ENCODE peak calls at places on chromosomes 2 and 18, in four cellular contexts. T, F, C and E are unnamed samples.

GRCh38 chr2:219912530-219912929 is 285.1 kb downstream of the SLC4A3 start:
- DNase-seq in T (no peak), F (no peak), C (peak; percentile 19), E (no peak)

GRCh38 chr2:54642684-54643430 is 80.6 kb upstream of the EML6 start:
- DNase-seq in T (no peak), F (no peak), C (no peak), E (no peak)

GRCh38 chr2:176613358-176614032 is 344.3 kb downstream of the MTX2 start:
- DNase-seq in T (no peak), F (no peak), C (peak; percentile 37), E (no peak)

GRCh38 chr2:84925336-84925723 is 19.9 kb downstream of the TMSB10 start:
- DNase-seq in T (peak; percentile 51), F (no peak), C (no peak), E (no peak)

GRCh38 chr2:164066095-164066494 is 330.3 kb upstream of the FIGN start:
- DNase-seq in T (no peak), F (no peak), C (no peak), E (no peak)

GRCh38 chr2:36356990-36357505 is 1.5 kb downstream of the CRIM1 start:
- DNase-seq in T (peak; percentile 69), F (no peak), C (no peak), E (no peak)

GRCh38 chr2:120675460-120676130 is 60.1 kb upstream of the GLI2 start:
- DNase-seq in T (peak; percentile 81), F (peak; percentile 77), C (no peak), E (peak; percentile 23)

GRCh38 chr18:52339891-52340371 is at the start of gene DCC:
- DNase-seq in T (no peak), F (peak; percentile 41), C (peak; percentile 46), E (no peak)

GRCh38 chr2:238256594-238257104 is 16.8 kb upstream of the HES6 start:
- DNase-seq in T (peak; percentile 83), F (peak; percentile 94), C (no peak), E (peak; percentile 82)

GRCh38 chr2:37645836-37646235 is 25.6 kb downstream of the CDC42EP3 start:
- DNase-seq in T (no peak), F (no peak), C (no peak), E (no peak)

GRCh38 chr2:37649518-37649917 is 21.9 kb downstream of the CDC42EP3 start:
- DNase-seq in T (no peak), F (no peak), C (no peak), E (no peak)

GRCh38 chr2:37645363-37645762 is 26.1 kb downstream of the CDC42EP3 start:
- DNase-seq in T (no peak), F (no peak), C (no peak), E (no peak)

GRCh38 chr2:37648316-37649011 is 23.0 kb downstream of the CDC42EP3 start:
- DNase-seq in T (peak; percentile 78), F (peak; percentile 55), C (no peak), E (no peak)

DNA sequence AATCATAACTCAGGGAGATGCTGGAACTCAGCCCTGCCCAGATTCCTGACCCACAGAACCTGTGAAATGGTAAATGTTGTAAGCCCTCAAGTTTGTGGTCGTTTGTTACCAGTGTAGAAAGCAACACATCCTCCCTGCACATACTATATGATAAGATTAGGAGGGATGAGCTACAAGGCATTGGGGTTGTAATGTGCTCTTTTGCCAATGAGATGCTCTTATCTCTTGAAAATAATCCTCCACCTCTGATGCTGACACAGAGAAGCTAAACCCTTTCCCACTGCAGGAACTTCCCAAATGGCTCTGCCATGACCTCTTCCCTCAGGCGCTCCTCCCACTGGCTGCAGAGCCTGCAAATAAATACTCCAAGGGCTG is 23.5 kb downstream of the CDC42EP3 start:
- DNase-seq in T (no peak), F (no peak), C (no peak), E (no peak)
- H3K4me3 ChIP-seq in T (no peak overlapping the region), F (no peak overlapping the region), C (no peak overlapping the region), E (no peak overlapping the region)

GRCh38 chr18:76975577-76976110 is 153.3 kb downstream of the ZNF236 start:
- DNase-seq in T (no peak), F (no peak), C (no peak), E (no peak)

GRCh38 chr18:76978616-76979015 is 154.0 kb downstream of the MBP start:
- DNase-seq in T (no peak), F (no peak), C (no peak), E (no peak)

GRCh38 chr18:76977681-76978234 is 154.8 kb downstream of the MBP start:
- DNase-seq in T (no peak), F (no peak), C (no peak), E (no peak)

GRCh38 chr18:76979111-76979751 is 153.4 kb downstream of the MBP start:
- DNase-seq in T (no peak), F (no peak), C (no peak), E (no peak)

DNA sequence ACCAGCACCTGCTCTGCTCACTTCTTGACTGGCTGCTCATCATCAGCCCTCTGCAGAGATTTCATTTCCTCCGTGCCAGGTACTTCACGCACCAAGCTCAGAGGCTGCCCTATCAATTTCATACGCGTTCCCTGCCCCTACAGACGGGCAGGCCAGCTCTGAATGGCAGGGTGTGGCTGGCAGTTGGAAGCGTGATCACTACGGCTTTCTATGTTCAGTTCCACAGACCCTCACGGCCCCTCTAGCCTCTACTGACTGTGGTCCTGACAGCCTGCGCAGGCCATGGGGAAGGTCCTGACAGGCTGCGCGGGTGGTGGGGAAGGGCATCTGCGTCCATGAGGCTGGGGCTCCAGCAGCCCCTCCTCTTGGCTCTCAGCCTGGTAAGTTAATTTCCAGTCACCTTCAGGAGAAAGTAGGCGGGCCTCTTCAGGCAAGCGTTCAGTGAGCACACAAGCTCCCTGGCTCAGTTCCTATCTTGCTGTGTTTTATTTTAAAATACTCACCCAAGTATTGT is 154.8 kb downstream of the ZNF236 start:
- DNase-seq in T (peak; percentile 30), F (no peak), C (no peak), E (no peak)
- H3K4me3 ChIP-seq in T (no peak overlapping the region), F (no peak overlapping the region), C (no peak overlapping the region), E (no peak overlapping the region)

DNA sequence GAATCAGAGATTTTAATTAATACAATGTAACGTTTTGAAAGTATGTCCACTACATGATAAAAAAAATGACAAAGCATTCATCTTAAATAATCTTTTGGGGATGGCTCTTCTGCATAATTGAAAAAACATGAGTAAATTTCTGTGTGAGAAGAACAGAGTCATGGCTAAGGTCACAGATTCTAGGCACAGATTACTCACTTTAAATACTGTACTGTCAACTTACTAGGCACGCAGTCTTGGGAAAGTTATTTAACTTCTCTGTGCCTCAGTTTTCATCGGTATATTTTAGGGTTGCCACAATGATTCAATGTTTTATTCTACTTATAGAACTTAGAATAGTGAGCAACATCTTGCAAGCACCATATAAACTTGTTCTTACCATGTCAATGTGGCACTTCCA is 49.2 kb downstream of the TMEFF2 start:
- DNase-seq in T (no peak), F (no peak), C (no peak), E (no peak)
- H3K4me3 ChIP-seq in T (no peak overlapping the region), F (no peak overlapping the region), C (no peak overlapping the region), E (no peak overlapping the region)

DNA sequence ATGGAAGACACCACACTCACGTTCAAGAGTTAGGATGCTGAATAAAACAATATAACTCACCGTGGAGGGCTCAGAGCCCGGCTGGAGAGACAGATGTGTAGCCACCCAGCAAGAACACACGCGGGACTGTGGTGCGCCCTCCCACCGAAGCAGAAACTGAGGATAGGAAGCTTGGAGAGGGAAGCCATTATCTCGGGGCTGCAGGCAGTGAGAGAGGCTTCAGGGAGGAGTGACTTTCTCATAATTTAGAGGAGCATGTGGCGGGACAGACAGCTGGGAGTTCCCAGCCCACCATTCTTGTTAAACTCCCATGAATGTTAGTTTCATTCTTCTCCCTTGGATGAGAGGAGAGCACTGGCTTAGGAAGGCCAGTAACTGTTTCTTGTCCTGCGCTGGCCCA is 96.4 kb downstream of the MAPRE2 start:
- DNase-seq in T (no peak), F (no peak), C (no peak), E (no peak)
- H3K4me3 ChIP-seq in T (no peak overlapping the region), F (no peak overlapping the region), C (no peak overlapping the region), E (no peak overlapping the region)

DNA sequence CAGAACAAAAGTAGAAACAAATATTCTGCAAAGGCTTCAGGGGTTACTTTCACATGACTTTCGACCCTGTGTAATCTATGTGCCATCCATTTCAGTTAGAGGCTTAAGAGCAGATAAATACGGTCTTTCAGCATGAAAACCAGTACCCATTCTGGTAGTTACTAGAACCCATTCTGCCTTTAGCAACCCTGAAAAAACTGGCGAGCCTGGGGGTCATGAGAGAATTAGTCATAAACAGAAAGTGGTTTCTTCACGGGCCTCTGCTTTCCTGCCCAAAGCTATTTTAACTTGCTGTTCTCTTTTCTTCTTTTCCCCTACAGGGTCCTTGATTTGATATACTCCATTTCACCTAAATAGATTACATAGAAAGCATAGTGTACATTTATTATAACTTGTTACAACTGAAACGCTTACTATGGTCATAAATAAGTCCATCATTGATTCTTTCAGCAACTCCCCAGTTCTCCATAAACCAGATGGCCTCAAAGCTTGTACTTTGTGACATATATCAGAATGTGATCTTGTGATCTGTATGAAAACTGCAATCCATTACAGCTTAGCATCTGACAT is 48.3 kb downstream of the WDFY1 start:
- DNase-seq in T (no peak), F (no peak), C (no peak), E (no peak)
- H3K4me3 ChIP-seq in T (no peak overlapping the region), F (no peak overlapping the region), C (no peak overlapping the region), E (no peak overlapping the region)

GRCh38 chr2:149595069-149595963 is 7.7 kb upstream of the MMADHC start:
- DNase-seq in T (no peak), F (no peak), C (no peak), E (no peak)

GRCh38 chr2:149596471-149596870 is 8.9 kb upstream of the MMADHC start:
- DNase-seq in T (no peak), F (no peak), C (no peak), E (no peak)

GRCh38 chr2:149594411-149594810 is 6.8 kb upstream of the MMADHC start:
- DNase-seq in T (no peak), F (no peak), C (no peak), E (no peak)

GRCh38 chr2:149598014-149598395 is 10.4 kb upstream of the MMADHC start:
- DNase-seq in T (peak; percentile 38), F (no peak), C (no peak), E (no peak)

GRCh38 chr2:149597050-149598013 is 9.8 kb upstream of the MMADHC start:
- DNase-seq in T (no peak), F (peak; percentile 48), C (no peak), E (peak; percentile 69)
- H3K4me3 ChIP-seq in T (peak overlapping the region; percentile 26), F (no peak overlapping the region), C (peak overlapping the region; percentile 26), E (no peak overlapping the region)

GRCh38 chr2:147569426-147569825 is 275.4 kb upstream of the ACVR2A start:
- DNase-seq in T (no peak), F (no peak), C (no peak), E (no peak)
- H3K4me3 ChIP-seq in T (no peak overlapping the region), F (no peak overlapping the region), C (no peak overlapping the region), E (no peak overlapping the region)

GRCh38 chr2:191333911-191334357 is 88.7 kb downstream of the MYO1B start:
- DNase-seq in T (no peak), F (no peak), C (peak; percentile 93), E (no peak)
- H3K4me3 ChIP-seq in T (no peak overlapping the region), F (no peak overlapping the region), C (no peak overlapping the region), E (no peak overlapping the region)